ENCODE peak calls at places on chromosomes 12 and 14, in seven cellular contexts. I is GM23248, Y is HCT116, A is fibroblast of lung, P is endothelial cell of umbilical vein, C is mammary epithelial cell, Q is neural progenitor cell. N is an unnamed sample.
A peak's percentile ranks its signal among the peaks of the same experiment; 100 is the strongest.

GRCh38 chr14:73998736-73999135 is 20.4 kb downstream of the ENTPD5 start:
- DNase-seq in Y (no peak), A (no peak), P (no peak), C (no peak), I (no peak), Q (no peak), N (no peak)

GRCh38 chr14:51455041-51455835 is 196.5 kb upstream of the FRMD6 start:
- DNase-seq in I (no peak), Y (no peak), A (no peak), C (no peak), P (no peak), Q (no peak), N (no peak)

GRCh38 chr12:1509703-1510395 is 84.5 kb downstream of the FBXL14 start:
- DNase-seq in P (no peak), C (no peak), I (no peak), Q (no peak), Y (no peak), A (no peak), N (no peak)

GRCh38 chr12:104296718-104297117 is 6.8 kb upstream of the EID3 start:
- DNase-seq in A (no peak), C (no peak), P (no peak), Q (no peak), Y (no peak), I (no peak), N (no peak)

GRCh38 chr12:85278598-85279448 is 1.2 kb upstream of the ALX1 start:
- DNase-seq in C (no peak), P (no peak), A (peak; percentile 3), Q (peak; percentile 13), Y (no peak), I (no peak), N (no peak)

GRCh38 chr14:70754989-70755388 is 54.3 kb downstream of the MAP3K9 start:
- DNase-seq in I (peak; percentile 7), A (peak; percentile 72), C (peak; percentile 91), P (no peak), Y (peak; percentile 74), Q (no peak), N (peak; percentile 5)

GRCh38 chr12:47218191-47218654 is 138.5 kb upstream of the AMIGO2 start:
- DNase-seq in A (no peak), I (no peak), Y (no peak), P (no peak), C (peak; percentile 16), Q (no peak), N (no peak)

GRCh38 chr12:1978078-1978477 is 26.2 kb downstream of the DCP1B start:
- DNase-seq in A (no peak), Y (no peak), I (no peak), Q (no peak), C (no peak), P (no peak), N (no peak)

GRCh38 chr12:15118946-15119345 is 102.3 kb downstream of the RERG start:
- DNase-seq in C (peak; percentile 1), P (no peak), I (no peak), A (no peak), Y (no peak), Q (no peak), N (no peak)

GRCh38 chr12:98895086-98895651 is 250.1 kb downstream of the APAF1 start:
- DNase-seq in Y (no peak), Q (peak; percentile 75), I (no peak), P (no peak), C (no peak), A (no peak), N (peak; percentile 15)

GRCh38 chr12:25866586-25867378 is 91.7 kb upstream of the RASSF8 start:
- DNase-seq in Y (no peak), Q (peak; percentile 57), A (peak; percentile 5), C (peak; percentile 58), P (no peak), I (no peak), N (peak; percentile 21)

GRCh38 chr12:89862511-89863331 is 154.1 kb upstream of the ATP2B1 start:
- DNase-seq in C (no peak), A (no peak), Q (no peak), P (peak; percentile 61), Y (no peak), I (no peak), N (no peak)

GRCh38 chr12:19035552-19035951 is 94.0 kb upstream of the PLEKHA5 start:
- DNase-seq in Y (no peak), C (peak; percentile 29), I (peak; percentile 82), A (peak; percentile 87), Q (no peak), P (no peak), N (no peak)

GRCh38 chr12:2783936-2784600 is 10.7 kb upstream of the FKBP4 start:
- DNase-seq in A (peak; percentile 33), C (peak; percentile 18), Y (peak; percentile 23), I (peak; percentile 70), P (peak; percentile 52), Q (peak; percentile 80), N (peak; percentile 69)

GRCh38 chr14:76829650-76830421 is 3.6 kb downstream of the LRRC74A start:
- DNase-seq in A (no peak), C (peak; percentile 9), P (no peak), Y (no peak), Q (peak; percentile 59), I (no peak), N (no peak)

GRCh38 chr12:26630546-26631027 is 202.4 kb downstream of the ITPR2 start:
- DNase-seq in P (peak; percentile 90), C (no peak), I (peak; percentile 66), Q (no peak), Y (no peak), A (peak; percentile 95), N (peak; percentile 23)

GRCh38 chr14:95502381-95502950 is 14.0 kb downstream of the SYNE3 start:
- DNase-seq in P (no peak), I (no peak), Y (no peak), C (no peak), A (no peak), Q (no peak), N (no peak)

GRCh38 chr12:96811083-96811482 is 96.0 kb upstream of the NEDD1 start:
- DNase-seq in Q (no peak), C (peak; percentile 73), I (peak; percentile 84), P (peak; percentile 94), A (peak; percentile 97), Y (no peak), N (peak; percentile 41)

GRCh38 chr12:44015333-44015941 is 179.6 kb downstream of the TMEM117 start:
- DNase-seq in C (peak; percentile 41), A (peak; percentile 52), Q (peak; percentile 65), Y (peak; percentile 34), P (peak; percentile 56), I (peak; percentile 70), N (peak; percentile 90)

GRCh38 chr12:114681149-114681849 is 2.7 kb downstream of the TBX3 start:
- DNase-seq in Q (no peak), Y (no peak), I (peak; percentile 80), C (peak; percentile 42), P (no peak), A (peak; percentile 67), N (no peak)

GRCh38 chr14:64174922-64175782 is 119.0 kb downstream of the ESR2 start:
- DNase-seq in C (no peak), I (no peak), A (no peak), Y (no peak), Q (no peak), P (no peak), N (no peak)

GRCh38 chr12:31729728-31730127 is 907 bp upstream of the AMN1 start:
- DNase-seq in P (no peak), Y (no peak), I (peak; percentile 11), C (no peak), A (no peak), Q (no peak), N (no peak)
- H3K4me1 ChIP-seq in P (peaks cover 37% of the 10 kb centered on the region), Y (peaks cover 46% of the 10 kb centered on the region), I (peaks cover 12% of the 10 kb centered on the region), C (peaks cover 21% of the 10 kb centered on the region), A (peaks cover 5% of the 10 kb centered on the region), Q (peaks cover 9% of the 10 kb centered on the region), N (peaks cover 20% of the 10 kb centered on the region)

GRCh38 chr14:34212172-34212571 is 249.9 kb downstream of the SPTSSA start:
- DNase-seq in Y (no peak), A (no peak), C (no peak), I (no peak), P (no peak), Q (no peak), N (no peak)

GRCh38 chr14:34211732-34212131 is 250.3 kb downstream of the SPTSSA start:
- DNase-seq in Y (no peak), C (peak; percentile 79), A (peak; percentile 44), I (peak; percentile 74), P (no peak), Q (no peak), N (peak; percentile 15)

GRCh38 chr14:34214961-34215360 is 247.1 kb downstream of the SPTSSA start:
- DNase-seq in Y (no peak), Q (no peak), C (no peak), I (peak; percentile 32), P (no peak), A (peak; percentile 59), N (no peak)

GRCh38 chr14:34213332-34213731 is 248.7 kb downstream of the SPTSSA start:
- DNase-seq in P (no peak), Q (no peak), A (no peak), Y (no peak), I (no peak), C (no peak), N (no peak)

DNA sequence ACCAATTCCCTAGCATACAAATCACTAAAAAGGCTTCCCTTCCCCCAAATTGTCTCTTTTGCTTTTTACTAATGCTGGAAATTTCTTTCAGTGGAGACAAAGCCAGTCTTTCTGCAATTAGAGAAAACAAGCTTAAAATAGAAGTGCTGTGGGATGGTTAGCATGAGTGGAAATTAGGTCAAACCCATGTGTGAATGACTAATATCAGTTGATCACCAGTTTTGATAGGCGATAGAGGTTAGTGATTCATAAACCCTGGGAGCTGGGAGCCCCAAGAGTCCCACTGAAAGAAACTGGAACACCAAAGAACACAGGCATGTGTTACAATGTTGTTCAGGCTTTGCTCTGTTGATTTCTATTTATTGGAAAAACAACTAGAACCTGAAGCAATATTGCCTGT is 249.5 kb downstream of the SPTSSA start:
- DNase-seq in A (peak; percentile 74), C (peak; percentile 77), P (no peak), Q (no peak), I (peak; percentile 69), Y (no peak), N (no peak)
- H3K27ac ChIP-seq in A (no peak overlapping the region), C (no peak overlapping the region), P (no peak overlapping the region), Q (no peak overlapping the region), I (peak overlapping the region; percentile 3), Y (no peak overlapping the region), N (no peak overlapping the region)

GRCh38 chr12:54145844-54146243 is 42.9 kb downstream of the SMUG1 start:
- DNase-seq in Q (no peak), Y (no peak), P (no peak), C (no peak), I (no peak), A (no peak), N (no peak)

GRCh38 chr12:54147186-54147585 is 41.6 kb downstream of the SMUG1 start:
- DNase-seq in Q (no peak), P (no peak), C (no peak), Y (no peak), I (peak; percentile 72), A (no peak), N (no peak)

GRCh38 chr12:54146506-54147145 is 42.2 kb downstream of the SMUG1 start:
- DNase-seq in Y (no peak), Q (no peak), I (no peak), A (no peak), C (no peak), P (no peak), N (no peak)

GRCh38 chr12:54147606-54148005 is 41.2 kb downstream of the SMUG1 start:
- DNase-seq in I (no peak), Q (no peak), Y (no peak), P (no peak), A (no peak), C (no peak), N (no peak)

GRCh38 chr12:54148560-54149439 is 40.0 kb downstream of the SMUG1 start:
- DNase-seq in P (no peak), Q (no peak), I (no peak), C (no peak), Y (no peak), A (no peak), N (no peak)
- TF ChIP-seq EZH2 in P (no peak), Q (no peak), I (no peak), C (no peak), Y (no peak), A (no peak), N (no peak)

GRCh38 chr12:124497039-124497438 is 70.4 kb downstream of the NCOR2 start:
- DNase-seq in C (peak; percentile 53), P (no peak), Y (no peak), A (peak; percentile 72), I (peak; percentile 94), Q (no peak), N (no peak)
- H3K4me1 ChIP-seq in C (peaks cover 57% of the 10 kb centered on the region), P (peaks cover 16% of the 10 kb centered on the region), Y (peaks cover 22% of the 10 kb centered on the region), A (peaks cover 37% of the 10 kb centered on the region), I (peaks cover 35% of the 10 kb centered on the region), Q (peaks cover 23% of the 10 kb centered on the region), N (peaks cover 52% of the 10 kb centered on the region)